ENCODE peak calls at places on chromosome 13, in four cellular contexts. D is uterus; T is CD8-positive, alpha-beta T cell; N is OCI-LY7. Q is an unnamed sample.

GRCh38 chr13:21668665-21669599 is 1.9 kb upstream of the FGF9 start:
- DNase-seq in N (peak), T (no peak), D (no peak), Q (peak)

GRCh38 chr13:44855860-44856259 is 133.4 kb downstream of the NUFIP1 start:
- DNase-seq in N (no peak), D (no peak), T (no peak), Q (no peak)

GRCh38 chr13:106570354-106570822 is 2.5 kb upstream of the ARGLU1 start:
- DNase-seq in N (no peak), D (peak), T (peak), Q (no peak)

GRCh38 chr13:35499131-35500051 is 22.9 kb upstream of the MAB21L1 start:
- DNase-seq in N (no peak), T (no peak), D (no peak), Q (no peak)

GRCh38 chr13:23876265-23876664 is 12.9 kb downstream of the MIPEP start:
- DNase-seq in T (no peak), D (no peak), N (peak), Q (no peak)

GRCh38 chr13:82878536-82878935 is 1003.7 kb downstream of the SLITRK1 start:
- DNase-seq in N (no peak), D (no peak), T (no peak), Q (no peak)

GRCh38 chr13:42836930-42837329 is 55.5 kb downstream of the FAM216B start:
- DNase-seq in N (no peak), D (no peak), T (no peak), Q (no peak)

GRCh38 chr13:96539791-96540190 is 449.9 kb downstream of the HS6ST3 start:
- DNase-seq in D (no peak), N (no peak), T (no peak), Q (no peak)

GRCh38 chr13:40096357-40096911 is 441.0 kb downstream of the COG6 start:
- DNase-seq in T (peak), N (peak), D (no peak), Q (no peak)

GRCh38 chr13:25879466-25879865 is 172.3 kb downstream of the SHISA2 start:
- DNase-seq in D (no peak), T (no peak), N (no peak), Q (no peak)

GRCh38 chr13:25885418-25885817 is 166.4 kb downstream of the SHISA2 start:
- DNase-seq in T (no peak), N (no peak), D (no peak), Q (no peak)

GRCh38 chr13:25881136-25881926 is 170.5 kb downstream of the SHISA2 start:
- DNase-seq in N (no peak), T (no peak), D (no peak), Q (no peak)

GRCh38 chr13:25882732-25883357 is 169.0 kb downstream of the SHISA2 start:
- DNase-seq in D (no peak), T (no peak), N (no peak), Q (no peak)

GRCh38 chr13:25881946-25882574 is 169.8 kb downstream of the SHISA2 start:
- DNase-seq in D (no peak), N (no peak), T (no peak), Q (no peak)
- TF ChIP-seq CTCF in D (no peak), N (no peak), T (no peak), Q (no peak)

GRCh38 chr13:110138009-110138699 is 168.8 kb downstream of the COL4A1 start:
- DNase-seq in N (peak), T (peak), D (peak), Q (peak)
- TF ChIP-seq CTCF in N (no peak), T (no peak), D (no peak), Q (no peak)

GRCh38 chr13:90246946-90247345 is 1100.5 kb upstream of the MIR17HG start:
- DNase-seq in N (no peak), D (no peak), T (no peak), Q (no peak)

GRCh38 chr13:90246005-90246404 is 1101.5 kb upstream of the MIR17HG start:
- DNase-seq in N (no peak), D (no peak), T (no peak), Q (no peak)
- TF ChIP-seq CTCF in N (no peak), D (no peak), T (no peak), Q (no peak)

GRCh38 chr13:60165391-60166099 is 1.8 kb upstream of the DIAPH3 start:
- DNase-seq in N (no peak), D (no peak), T (no peak), Q (no peak)

GRCh38 chr13:60174113-60174512 is 10.4 kb upstream of the DIAPH3 start:
- DNase-seq in N (no peak), D (no peak), T (no peak), Q (no peak)

GRCh38 chr13:60170414-60170813 is 6.7 kb upstream of the DIAPH3 start:
- DNase-seq in D (no peak), T (no peak), N (no peak), Q (no peak)

GRCh38 chr13:60167121-60167520 is 3.4 kb upstream of the DIAPH3 start:
- DNase-seq in N (no peak), D (no peak), T (no peak), Q (no peak)

DNA sequence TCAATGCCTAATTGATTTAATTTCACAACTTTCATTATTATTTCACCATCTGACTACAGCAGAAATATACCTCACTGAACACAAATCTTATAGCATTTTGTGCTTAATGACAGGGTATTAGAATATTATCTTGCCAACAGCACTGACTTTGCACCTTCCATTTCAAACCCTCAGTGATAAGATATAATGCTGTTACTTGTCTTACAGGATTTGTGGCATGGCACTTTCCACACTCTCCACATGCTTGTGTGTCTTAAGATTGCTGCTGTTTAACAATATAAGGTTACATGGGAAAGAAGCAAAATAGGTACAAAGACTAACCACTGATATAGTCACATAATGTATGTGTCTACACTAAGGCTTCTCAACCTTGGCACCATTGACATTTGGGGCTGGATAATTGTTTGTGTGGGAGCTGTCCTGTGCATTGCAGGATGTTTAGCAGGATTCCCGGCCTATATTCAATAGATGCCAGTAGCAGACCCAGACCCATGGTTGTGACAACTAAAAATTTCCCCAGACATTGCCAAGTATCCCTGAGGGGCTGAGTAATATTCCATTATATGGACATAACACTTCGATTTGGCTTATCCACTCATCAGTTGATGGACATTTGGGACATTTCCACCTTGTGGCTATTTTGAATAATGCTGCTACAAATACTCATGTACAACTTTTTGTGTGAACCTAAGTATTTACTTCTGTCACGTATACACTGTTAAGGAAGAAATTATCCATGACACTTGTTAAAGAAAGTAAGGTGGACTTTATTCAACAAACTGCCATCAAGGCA is 5.7 kb upstream of the DIAPH3 start:
- DNase-seq in N (no peak), T (no peak), D (no peak), Q (no peak)
- TF ChIP-seq CTCF in N (no peak), T (no peak), D (no peak), Q (no peak)

DNA sequence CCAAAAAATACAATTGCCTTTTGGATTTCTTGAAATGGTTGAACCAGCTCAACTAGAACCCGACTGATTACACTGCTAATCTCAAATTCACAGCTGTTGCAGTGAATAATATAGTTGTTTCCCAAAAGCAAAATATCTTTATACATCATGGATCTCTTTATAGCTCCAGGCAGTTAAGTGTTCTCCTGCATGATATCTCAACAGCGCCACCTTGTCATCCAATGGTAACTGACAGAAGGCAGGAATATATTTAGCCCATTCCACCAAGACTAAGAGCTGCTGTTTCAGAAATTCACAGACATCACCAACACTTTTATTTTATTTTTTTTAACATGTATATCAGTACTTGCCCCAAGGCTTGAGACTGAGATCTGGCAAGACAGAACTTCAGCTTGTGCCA is 1141.0 kb upstream of the PRR20A start:
- DNase-seq in N (no peak), D (no peak), T (no peak), Q (no peak)
- TF ChIP-seq CTCF in N (peak), D (no peak), T (no peak), Q (no peak)

Q was measured in GM13977.